ENCODE peak calls at places on chromosome 22, in five cellular contexts. One of them, this sample, is unnamed. For H3K4me1, the result is how much of the 10 kb centered on the place peaks cover.

GRCh38 chr22:30694171-30694637 is 470 bp upstream of the OSBP2 start:
- DNase-seq in GM23248: peak
- DNase-seq in neuronal stem cell: peak
- DNase-seq in mammary epithelial cell: peak
- DNase-seq in Karpas-422: no peak
- DNase-seq in this sample: peak

GRCh38 chr22:35306350-35306967 is 6.8 kb downstream of the TOM1 start:
- DNase-seq in neuronal stem cell: peak
- DNase-seq in Karpas-422: no peak
- DNase-seq in GM23248: peak
- DNase-seq in mammary epithelial cell: no peak
- DNase-seq in this sample: peak

GRCh38 chr22:46622081-46622521 is 1.9 kb downstream of the GRAMD4 start:
- DNase-seq in GM23248: no peak
- DNase-seq in neuronal stem cell: no peak
- DNase-seq in mammary epithelial cell: no peak
- DNase-seq in Karpas-422: no peak
- DNase-seq in this sample: peak

GRCh38 chr22:33561149-33561807 is 359.0 kb downstream of the LARGE1 start:
- DNase-seq in Karpas-422: peak
- DNase-seq in mammary epithelial cell: no peak
- DNase-seq in neuronal stem cell: no peak
- DNase-seq in GM23248: no peak
- DNase-seq in this sample: no peak

GRCh38 chr22:22681221-22681739 is 36.9 kb downstream of the GGTLC2 start:
- DNase-seq in GM23248: peak
- DNase-seq in neuronal stem cell: no peak
- DNase-seq in mammary epithelial cell: no peak
- DNase-seq in Karpas-422: no peak
- DNase-seq in this sample: no peak

GRCh38 chr22:18008136-18008535 is 16.2 kb downstream of the MICAL3 start:
- DNase-seq in GM23248: no peak
- DNase-seq in neuronal stem cell: no peak
- DNase-seq in mammary epithelial cell: no peak
- DNase-seq in Karpas-422: no peak
- DNase-seq in this sample: no peak

GRCh38 chr22:50621948-50622722 is 5.8 kb downstream of the ARSA start:
- DNase-seq in mammary epithelial cell: peak
- DNase-seq in Karpas-422: peak
- DNase-seq in GM23248: no peak
- DNase-seq in neuronal stem cell: no peak
- DNase-seq in this sample: no peak

GRCh38 chr22:19654338-19654922 is 59.9 kb upstream of the SEPTIN5 start:
- DNase-seq in GM23248: no peak
- DNase-seq in mammary epithelial cell: no peak
- DNase-seq in Karpas-422: peak
- DNase-seq in neuronal stem cell: no peak
- DNase-seq in this sample: no peak

DNA sequence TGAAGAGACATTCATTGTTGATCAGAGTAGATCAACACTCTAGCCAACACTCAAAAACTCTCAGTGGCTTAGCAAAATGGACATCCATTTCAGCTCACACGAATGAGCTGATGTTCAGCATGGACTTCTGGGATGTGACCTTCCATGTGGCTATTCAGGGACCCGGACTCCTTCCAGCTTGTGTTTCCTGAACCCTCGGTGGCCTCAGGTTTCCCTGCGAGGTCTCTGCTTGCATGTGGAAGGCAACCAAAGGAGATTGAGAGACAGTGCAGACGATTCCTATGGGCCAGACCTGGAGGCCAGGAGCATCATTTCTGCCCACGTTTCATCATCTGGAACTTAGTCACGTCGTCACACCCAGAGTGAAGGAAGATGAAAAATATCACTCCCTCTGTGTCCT is 1137.4 kb downstream of the TBC1D22A start:
- DNase-seq in mammary epithelial cell: no peak
- DNase-seq in GM23248: no peak
- DNase-seq in Karpas-422: no peak
- DNase-seq in neuronal stem cell: no peak
- DNase-seq in this sample: no peak
- H3K4me1 ChIP-seq in mammary epithelial cell: under half
- H3K4me1 ChIP-seq in GM23248: under half
- H3K4me1 ChIP-seq in Karpas-422: under half
- H3K4me1 ChIP-seq in neuronal stem cell: under half
- H3K4me1 ChIP-seq in this sample: under half

GRCh38 chr22:37822079-37822833 is 926 bp upstream of the GALR3 start:
- DNase-seq in mammary epithelial cell: no peak
- DNase-seq in neuronal stem cell: no peak
- DNase-seq in Karpas-422: no peak
- DNase-seq in GM23248: peak
- DNase-seq in this sample: peak

GRCh38 chr22:37820350-37820749 is 2.8 kb upstream of the GALR3 start:
- DNase-seq in Karpas-422: no peak
- DNase-seq in mammary epithelial cell: no peak
- DNase-seq in neuronal stem cell: no peak
- DNase-seq in GM23248: no peak
- DNase-seq in this sample: peak

GRCh38 chr22:37823134-37823985 is at the start of gene GALR3:
- DNase-seq in GM23248: no peak
- DNase-seq in Karpas-422: no peak
- DNase-seq in neuronal stem cell: no peak
- DNase-seq in mammary epithelial cell: no peak
- DNase-seq in this sample: peak

GRCh38 chr22:37827056-37827455 is 3.9 kb downstream of the GALR3 start:
- DNase-seq in Karpas-422: no peak
- DNase-seq in neuronal stem cell: no peak
- DNase-seq in GM23248: no peak
- DNase-seq in mammary epithelial cell: no peak
- DNase-seq in this sample: peak

GRCh38 chr22:37824674-37825641 is 1.8 kb downstream of the GALR3 start:
- DNase-seq in mammary epithelial cell: peak
- DNase-seq in GM23248: peak
- DNase-seq in Karpas-422: no peak
- DNase-seq in neuronal stem cell: no peak
- DNase-seq in this sample: peak
- H3K4me3 ChIP-seq in mammary epithelial cell: no peak
- H3K4me3 ChIP-seq in GM23248: peak
- H3K4me3 ChIP-seq in Karpas-422: no peak
- H3K4me3 ChIP-seq in neuronal stem cell: no peak
- H3K4me3 ChIP-seq in this sample: peak

GRCh38 chr22:39146256-39147101 is 6.0 kb downstream of the CBX7 start:
- DNase-seq in neuronal stem cell: no peak
- DNase-seq in Karpas-422: no peak
- DNase-seq in mammary epithelial cell: no peak
- DNase-seq in GM23248: peak
- DNase-seq in this sample: peak
- H3K4me1 ChIP-seq in neuronal stem cell: under half
- H3K4me1 ChIP-seq in Karpas-422: under half
- H3K4me1 ChIP-seq in mammary epithelial cell: under half
- H3K4me1 ChIP-seq in GM23248: under half
- H3K4me1 ChIP-seq in this sample: under half

GRCh38 chr22:42645341-42645937 is 3.8 kb downstream of the CYB5R3 start:
- DNase-seq in Karpas-422: no peak
- DNase-seq in GM23248: peak
- DNase-seq in mammary epithelial cell: no peak
- DNase-seq in neuronal stem cell: no peak
- DNase-seq in this sample: peak

GRCh38 chr22:42646569-42647525 is 2.3 kb downstream of the CYB5R3 start:
- DNase-seq in neuronal stem cell: no peak
- DNase-seq in mammary epithelial cell: no peak
- DNase-seq in GM23248: peak
- DNase-seq in Karpas-422: no peak
- DNase-seq in this sample: peak

GRCh38 chr22:42648017-42648367 is 1.2 kb downstream of the CYB5R3 start:
- DNase-seq in neuronal stem cell: no peak
- DNase-seq in Karpas-422: no peak
- DNase-seq in mammary epithelial cell: no peak
- DNase-seq in GM23248: no peak
- DNase-seq in this sample: no peak

GRCh38 chr22:42644422-42645340 is 4.3 kb upstream of the ATP5MGL start:
- DNase-seq in Karpas-422: no peak
- DNase-seq in mammary epithelial cell: no peak
- DNase-seq in GM23248: peak
- DNase-seq in neuronal stem cell: no peak
- DNase-seq in this sample: peak

GRCh38 chr22:42645938-42646568 is 3.1 kb downstream of the CYB5R3 start:
- DNase-seq in Karpas-422: no peak
- DNase-seq in mammary epithelial cell: no peak
- DNase-seq in neuronal stem cell: no peak
- DNase-seq in GM23248: peak
- DNase-seq in this sample: peak
- H3K4me3 ChIP-seq in Karpas-422: no peak
- H3K4me3 ChIP-seq in mammary epithelial cell: no peak
- H3K4me3 ChIP-seq in neuronal stem cell: no peak
- H3K4me3 ChIP-seq in GM23248: peak
- H3K4me3 ChIP-seq in this sample: no peak

This sample was measured in osteoblast.